ENCODE peak calls at places on chromosomes 12 and 14, in ten cellular contexts. V, Z, N, P, B, R, M, W, E and F are unnamed samples. For H3K9me3, the result is how much of the 10 kb centered on the place peaks cover.

GRCh38 chr12:54437243-54437642 is 18.2 kb upstream of the ITGA5 start:
- DNase-seq in V (no peak), R (no peak), N (no peak), Z (no peak), P (no peak), M (no peak), W (no peak), B (no peak), E (no peak), F (no peak)

GRCh38 chr14:61662437-61663311 is 32.6 kb upstream of the HIF1A start:
- DNase-seq in M (peak), R (peak), E (no peak), N (no peak), B (no peak), W (peak), Z (no peak), P (peak), V (no peak), F (no peak)

GRCh38 chr12:99224237-99224636 is 423.3 kb upstream of the GARIN6 start:
- DNase-seq in Z (no peak), P (no peak), E (no peak), N (no peak), V (no peak), M (no peak), B (no peak), R (no peak), W (no peak), F (no peak)

GRCh38 chr12:21583587-21583986 is 21.1 kb downstream of the GYS2 start:
- DNase-seq in W (no peak), P (no peak), R (no peak), Z (no peak), N (no peak), V (no peak), M (no peak), E (no peak), B (no peak), F (no peak)

GRCh38 chr12:124764870-124765570 is 98.6 kb downstream of the SCARB1 start:
- DNase-seq in W (no peak), N (peak), M (no peak), P (no peak), R (no peak), E (peak), V (peak), B (peak), Z (no peak), F (no peak)

GRCh38 chr14:104692261-104692938 is 3.0 kb downstream of the INF2 start:
- DNase-seq in Z (peak), E (no peak), W (no peak), N (no peak), M (no peak), V (no peak), R (no peak), B (no peak), P (no peak), F (no peak)

GRCh38 chr14:61547186-61548121 is 147.9 kb upstream of the HIF1A start:
- DNase-seq in E (no peak), P (no peak), N (no peak), R (no peak), V (no peak), B (no peak), M (no peak), W (no peak), Z (no peak), F (no peak)

GRCh38 chr14:104183796-104184195 is 45.4 kb downstream of the KIF26A start:
- DNase-seq in P (no peak), V (no peak), B (no peak), Z (no peak), W (no peak), E (no peak), N (no peak), R (no peak), M (no peak), F (no peak)

GRCh38 chr12:101552277-101552676 is 42.5 kb upstream of the MYBPC1 start:
- DNase-seq in R (no peak), V (no peak), W (no peak), P (no peak), B (no peak), E (peak), Z (no peak), M (no peak), N (no peak), F (no peak)

GRCh38 chr12:55708695-55709233 is 1.1 kb upstream of the ITGA7 start:
- DNase-seq in R (no peak), N (no peak), E (no peak), V (no peak), B (no peak), W (no peak), M (no peak), P (peak), Z (no peak), F (no peak)

GRCh38 chr14:102496955-102497744 is 12.4 kb downstream of the ANKRD9 start:
- DNase-seq in Z (no peak), R (no peak), N (no peak), B (no peak), M (no peak), E (no peak), W (no peak), P (no peak), V (no peak), F (no peak)

GRCh38 chr14:61177279-61178225 is 103.6 kb downstream of the TMEM30B start:
- DNase-seq in E (no peak), Z (no peak), B (no peak), N (no peak), R (no peak), V (no peak), W (no peak), P (no peak), M (no peak), F (no peak)

GRCh38 chr14:104885031-104885972 is 20.2 kb downstream of the CEP170B start:
- DNase-seq in R (no peak), P (no peak), M (no peak), B (no peak), E (no peak), W (peak), N (no peak), Z (peak), V (peak), F (no peak)

GRCh38 chr14:87805315-87805723 is 187.7 kb downstream of the GALC start:
- DNase-seq in B (peak), P (no peak), Z (no peak), V (no peak), R (no peak), M (no peak), E (no peak), W (no peak), N (peak), F (peak)

GRCh38 chr12:49804821-49805220 is 23.4 kb downstream of the NCKAP5L start:
- DNase-seq in M (no peak), Z (no peak), P (no peak), B (no peak), N (no peak), R (no peak), W (peak), E (no peak), V (no peak), F (no peak)

GRCh38 chr14:95935228-95935822 is 58.7 kb downstream of the TUNAR start:
- DNase-seq in P (peak), W (no peak), B (no peak), E (no peak), M (no peak), R (no peak), Z (no peak), V (no peak), N (no peak), F (no peak)

GRCh38 chr14:75806247-75806876 is 145.3 kb downstream of the TTLL5 start:
- DNase-seq in R (no peak), P (no peak), E (no peak), B (no peak), M (no peak), V (no peak), N (no peak), Z (no peak), W (no peak), F (no peak)

GRCh38 chr12:110766311-110767154 is 23.8 kb upstream of the PPP1CC start:
- DNase-seq in W (no peak), V (no peak), M (no peak), P (no peak), B (no peak), R (no peak), N (no peak), Z (no peak), E (no peak), F (no peak)

GRCh38 chr12:26334621-26335124 is 139.3 kb downstream of the SSPN start:
- DNase-seq in N (no peak), R (no peak), B (no peak), V (no peak), P (no peak), M (no peak), Z (no peak), W (peak), E (no peak), F (no peak)

GRCh38 chr12:113880993-113881392 is 85.1 kb downstream of the RBM19 start:
- DNase-seq in Z (no peak), P (no peak), R (no peak), V (no peak), E (no peak), N (no peak), W (no peak), M (no peak), B (no peak), F (no peak)

GRCh38 chr14:29822430-29822709 is 105.3 kb downstream of the PRKD1 start:
- DNase-seq in B (no peak), N (no peak), R (no peak), M (no peak), Z (no peak), V (no peak), W (no peak), E (no peak), P (no peak), F (no peak)

GRCh38 chr12:4089147-4089606 is 184.4 kb upstream of the CCND2 start:
- DNase-seq in R (no peak), V (no peak), N (no peak), B (no peak), E (no peak), Z (no peak), W (no peak), P (no peak), M (no peak), F (no peak)

GRCh38 chr14:69224946-69225345 is 33.6 kb downstream of the EXD2 start:
- DNase-seq in P (no peak), V (no peak), N (no peak), E (no peak), M (no peak), R (no peak), W (no peak), Z (no peak), B (no peak), F (no peak)

GRCh38 chr12:54622463-54623183 is 12.1 kb downstream of the LACRT start:
- DNase-seq in Z (no peak), R (no peak), B (no peak), N (no peak), P (no peak), E (no peak), M (no peak), W (no peak), V (no peak), F (no peak)

GRCh38 chr12:76946451-76946850 is 67.6 kb upstream of the CSRP2 start:
- DNase-seq in E (no peak), M (no peak), W (no peak), N (no peak), R (no peak), P (no peak), Z (no peak), B (no peak), V (no peak), F (no peak)

GRCh38 chr12:55741978-55742377 is 944 bp upstream of the GDF11 start:
- DNase-seq in E (no peak), W (no peak), M (no peak), N (no peak), B (no peak), Z (no peak), R (no peak), P (no peak), V (no peak), F (no peak)

GRCh38 chr12:4862809-4863208 is 46.9 kb upstream of the KCNA1 start:
- DNase-seq in R (no peak), M (no peak), E (no peak), N (no peak), P (no peak), W (no peak), B (no peak), Z (no peak), V (no peak), F (no peak)

GRCh38 chr14:36949371-36949770 is 223.0 kb downstream of the SLC25A21 start:
- DNase-seq in W (no peak), B (no peak), P (no peak), N (no peak), V (no peak), R (no peak), M (no peak), Z (no peak), E (no peak), F (no peak)

GRCh38 chr14:71206123-71206522 is 298.9 kb downstream of the PCNX1 start:
- DNase-seq in W (no peak), B (no peak), E (no peak), P (no peak), R (no peak), V (no peak), N (no peak), M (no peak), Z (no peak), F (no peak)

GRCh38 chr14:91063119-91063518 is 2.7 kb upstream of the RPS6KA5 start:
- DNase-seq in B (no peak), P (no peak), Z (no peak), R (peak), W (no peak), V (no peak), E (no peak), M (no peak), N (no peak), F (no peak)

GRCh38 chr14:59262717-59263469 is 74.4 kb downstream of the DAAM1 start:
- DNase-seq in V (no peak), W (no peak), M (no peak), E (no peak), P (no peak), B (no peak), Z (peak), R (no peak), N (no peak), F (no peak)

GRCh38 chr12:21894792-21895392 is 46.3 kb downstream of the ABCC9 start:
- DNase-seq in P (no peak), Z (no peak), R (no peak), E (no peak), N (no peak), B (no peak), M (no peak), W (no peak), V (no peak), F (no peak)

GRCh38 chr14:22039938-22040780 is 366.5 kb upstream of the OR4E1 start:
- DNase-seq in M (no peak), N (no peak), P (peak), V (no peak), W (no peak), B (no peak), E (no peak), Z (no peak), R (peak), F (no peak)

GRCh38 chr12:27094726-27095125 is 12.3 kb upstream of the C12orf71 start:
- DNase-seq in P (no peak), Z (no peak), M (no peak), W (no peak), N (no peak), E (no peak), B (no peak), R (no peak), V (no peak), F (no peak)

GRCh38 chr12:131226345-131227265 is 272.9 kb downstream of the ADGRD1 start:
- DNase-seq in R (no peak), V (no peak), N (no peak), W (peak), E (no peak), P (no peak), Z (no peak), B (peak), M (no peak), F (no peak)

GRCh38 chr14:102541771-102542170 is 32.2 kb upstream of the ANKRD9 start:
- DNase-seq in M (no peak), R (no peak), W (no peak), V (no peak), P (no peak), B (no peak), E (no peak), Z (no peak), N (no peak), F (no peak)

GRCh38 chr14:55160989-55161388 is 30.4 kb downstream of the DLGAP5 start:
- DNase-seq in M (no peak), P (no peak), N (no peak), V (no peak), W (no peak), E (no peak), R (no peak), B (no peak), Z (no peak), F (no peak)

DNA sequence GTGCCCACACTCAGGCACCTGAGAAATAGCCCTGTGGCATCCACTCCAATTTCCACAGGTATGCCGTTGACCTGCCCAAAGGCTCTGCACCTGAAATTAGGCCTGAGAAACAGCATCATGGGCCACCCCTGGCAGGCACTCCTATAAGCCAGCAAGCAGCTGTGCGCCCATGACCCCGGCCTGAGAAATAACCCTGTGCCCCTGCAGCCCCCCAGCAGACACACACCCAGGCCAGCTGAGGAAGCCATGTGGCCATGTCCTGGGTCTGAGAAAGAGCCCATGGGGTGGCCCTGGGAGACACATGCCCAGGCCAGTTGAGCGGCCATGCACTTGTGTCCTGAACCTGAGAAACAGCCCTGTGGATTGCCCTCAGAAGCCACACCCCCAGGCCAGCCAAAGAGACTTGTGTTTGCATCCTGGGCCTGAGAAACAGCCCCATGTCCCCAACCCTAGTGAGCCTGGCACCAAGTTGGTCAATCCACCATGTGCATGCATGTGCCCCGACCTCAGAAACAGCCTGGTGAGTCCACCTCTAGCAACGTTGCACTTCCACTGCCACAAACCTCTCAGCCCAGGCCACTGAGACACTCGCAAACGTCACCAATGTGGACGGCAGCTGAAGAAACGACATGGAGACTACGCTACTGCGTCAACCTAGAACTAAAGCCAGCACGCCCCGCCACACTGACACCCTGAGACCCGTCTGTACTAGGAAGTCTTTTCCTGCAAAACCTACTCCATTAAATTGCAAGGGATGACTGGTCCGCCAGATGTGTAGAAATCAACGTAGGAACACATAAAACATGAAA is 411.9 kb downstream of the TMEM121 start:
- DNase-seq in N (no peak), R (no peak), E (no peak), M (no peak), B (no peak), P (no peak), Z (no peak), V (no peak), W (no peak), F (no peak)
- H3K9me3 ChIP-seq in N (under half), R (under half), E (half or more), M (under half), B (under half), P (under half), Z (under half), V (under half), W (under half), F (under half)

GRCh38 chr14:106039400-106039799 is 513.0 kb downstream of the TMEM121 start:
- DNase-seq in P (no peak), V (no peak), N (no peak), W (no peak), M (peak), B (no peak), E (no peak), Z (no peak), R (peak), F (no peak)
- H3K9me3 ChIP-seq in P (under half), V (under half), N (under half), W (under half), M (under half), B (under half), E (under half), Z (under half), R (under half), F (under half)

GRCh38 chr12:48601013-48601756 is 31.3 kb upstream of the LALBA start:
- DNase-seq in E (no peak), B (no peak), V (no peak), M (no peak), W (no peak), P (no peak), Z (no peak), N (no peak), R (no peak), F (no peak)

DNA sequence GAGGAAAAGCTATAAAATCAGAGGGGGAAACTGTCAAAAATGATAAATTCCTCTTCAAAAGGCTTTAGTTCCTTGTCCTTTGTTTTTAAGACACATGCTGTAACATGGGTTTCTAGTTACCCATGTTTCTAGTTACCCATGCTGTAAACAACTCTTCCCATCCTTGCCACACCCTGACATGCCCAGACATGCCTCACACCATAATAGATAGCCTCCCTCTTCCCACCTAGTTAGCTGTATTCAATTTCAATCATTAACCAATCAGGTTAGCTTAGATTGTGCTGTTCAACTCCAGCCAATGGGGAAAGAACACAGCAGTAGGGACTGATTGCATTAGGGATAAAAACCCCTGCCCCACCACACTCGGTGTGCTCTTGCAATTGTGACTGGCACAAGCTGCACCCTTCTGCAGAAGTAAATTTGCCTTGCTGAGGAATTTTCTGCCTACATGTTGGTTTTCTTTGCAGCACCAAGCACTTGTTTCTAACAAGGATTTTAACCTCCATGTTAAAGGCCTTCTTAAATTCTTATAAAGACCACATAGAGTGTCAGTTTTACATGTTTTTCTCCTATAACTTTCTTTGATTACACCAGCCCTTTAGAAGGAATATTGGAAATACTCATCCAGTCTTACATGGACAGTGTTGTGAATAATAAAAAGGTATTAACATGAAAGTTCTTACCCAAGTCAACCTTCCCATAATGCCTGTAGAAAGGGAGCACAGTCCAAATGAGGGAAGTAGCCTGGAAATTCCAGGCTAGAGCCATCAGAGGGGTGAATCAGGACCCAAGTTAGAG is 32.5 kb upstream of the LALBA start:
- DNase-seq in E (no peak), Z (no peak), V (no peak), R (no peak), M (no peak), B (no peak), P (no peak), N (no peak), W (no peak), F (no peak)
- H3K9me3 ChIP-seq in E (under half), Z (under half), V (under half), R (under half), M (under half), B (under half), P (under half), N (under half), W (under half), F (under half)

GRCh38 chr12:34302131-34302885 is 280.0 kb downstream of the ALG10 start:
- DNase-seq in M (no peak), P (no peak), N (no peak), R (no peak), E (no peak), Z (peak), B (no peak), V (no peak), W (no peak), F (no peak)
- H3K9me3 ChIP-seq in M (under half), P (under half), N (under half), R (half or more), E (half or more), Z (half or more), B (under half), V (under half), W (under half), F (under half)